ENCODE peak calls at places on chromosome X, in nine cellular contexts. S is pons, Q is fibroblast of the conjunctiva, Y is prostate gland, C is iris pigment epithelial cell, K is NCI-H2081, O is aorta, Z is left lobe of liver, R is adipocyte. E is an unnamed sample.

GRCh38 chrX:11953615-11954014 is 184.7 kb upstream of the FRMPD4 start:
- DNase-seq in S (no peak), Q (peak; percentile 13), Y (no peak), C (peak; percentile 95), K (no peak), O (no peak), Z (no peak), R (peak; percentile 21), E (no peak)

GRCh38 chrX:29617725-29618124 is 597.6 kb upstream of the MAGEB2 start:
- DNase-seq in S (peak; percentile 20), Q (no peak), Y (no peak), C (peak; percentile 1), K (peak; percentile 1), O (no peak), Z (no peak), R (no peak), E (no peak)

GRCh38 chrX:48966796-48967579 is 4.7 kb downstream of the KCND1 start:
- DNase-seq in S (no peak), Q (no peak), Y (no peak), C (peak; percentile 47), K (no peak), O (no peak), Z (no peak), R (peak; percentile 17), E (no peak)

GRCh38 chrX:44071847-44072545 is 98.8 kb upstream of the NDP start:
- DNase-seq in S (no peak), Q (no peak), Y (no peak), C (peak; percentile 83), K (no peak), O (no peak), Z (no peak), R (peak; percentile 28), E (no peak)

GRCh38 chrX:19785647-19786046 is 101.8 kb downstream of the SH3KBP1 start:
- DNase-seq in S (no peak), Q (no peak), Y (no peak), C (no peak), K (no peak), O (no peak), Z (no peak), R (no peak), E (no peak)

GRCh38 chrX:110965409-110965808 is 130.6 kb upstream of the PAK3 start:
- DNase-seq in S (no peak), Q (no peak), Y (no peak), C (no peak), K (no peak), O (no peak), Z (no peak), R (no peak), E (no peak)

GRCh38 chrX:108945883-108946523 is 209.6 kb upstream of the IRS4 start:
- DNase-seq in S (no peak), Q (no peak), Y (no peak), C (no peak), K (no peak), O (no peak), Z (no peak), R (no peak), E (no peak)

GRCh38 chrX:106144755-106145639 is 23.1 kb upstream of the PWWP3B start:
- DNase-seq in S (no peak), Q (no peak), Y (no peak), C (no peak), K (no peak), O (no peak), Z (peak; percentile 70), R (no peak), E (no peak)

GRCh38 chrX:16695079-16695676 is 17.3 kb downstream of the CTPS2 start:
- DNase-seq in S (peak; percentile 20), Q (peak; percentile 31), Y (peak; percentile 32), C (peak; percentile 61), K (peak; percentile 34), O (peak; percentile 84), Z (peak; percentile 60), R (peak; percentile 79), E (peak; percentile 55)

GRCh38 chrX:69095260-69095659 is 70.0 kb downstream of the PJA1 start:
- DNase-seq in S (no peak), Q (no peak), Y (no peak), C (no peak), K (no peak), O (no peak), Z (no peak), R (no peak), E (no peak)

GRCh38 chrX:73478961-73479360 is 32.1 kb downstream of the CDX4 start:
- DNase-seq in S (no peak), Q (no peak), Y (no peak), C (no peak), K (no peak), O (no peak), Z (no peak), R (peak; percentile 1), E (no peak)

GRCh38 chrX:118780915-118781314 is 42.7 kb upstream of the ZCCHC12 start:
- DNase-seq in S (no peak), Q (no peak), Y (no peak), C (peak; percentile 11), K (no peak), O (no peak), Z (no peak), R (peak; percentile 5), E (no peak)

GRCh38 chrX:72003811-72004750 is 93.4 kb downstream of the NHSL2 start:
- DNase-seq in S (no peak), Q (no peak), Y (no peak), C (peak; percentile 41), K (no peak), O (peak; percentile 84), Z (no peak), R (peak; percentile 52), E (peak; percentile 45)

GRCh38 chrX:54808109-54808604 is 612 bp downstream of the MAGED2 start:
- DNase-seq in S (peak; percentile 57), Q (no peak), Y (peak; percentile 53), C (no peak), K (peak; percentile 47), O (peak; percentile 89), Z (peak; percentile 49), R (peak; percentile 73), E (peak; percentile 58)

GRCh38 chrX:53282313-53282712 is 929 bp upstream of the IQSEC2 start:
- DNase-seq in S (no peak), Q (no peak), Y (no peak), C (no peak), K (no peak), O (no peak), Z (no peak), R (peak; percentile 10), E (no peak)

GRCh38 chrX:132216806-132217202 is 2.4 kb downstream of the RAP2C start:
- DNase-seq in S (no peak), Q (no peak), Y (no peak), C (peak; percentile 58), K (no peak), O (no peak), Z (no peak), R (peak; percentile 48), E (peak; percentile 44)

GRCh38 chrX:26918633-26919032 is 544.5 kb downstream of the PPP4R3C start:
- DNase-seq in S (peak; percentile 8), Q (no peak), Y (no peak), C (peak; percentile 49), K (peak; percentile 68), O (peak; percentile 46), Z (no peak), R (no peak), E (peak; percentile 31)

GRCh38 chrX:110853610-110854009 is 58.0 kb upstream of the CHRDL1 start:
- DNase-seq in S (peak; percentile 19), Q (no peak), Y (peak; percentile 20), C (peak; percentile 9), K (peak; percentile 91), O (no peak), Z (peak; percentile 39), R (peak; percentile 27), E (no peak)

GRCh38 chrX:2488621-2489285 is 12.0 kb downstream of the DHRSX start:
- DNase-seq in S (no peak), Q (no peak), Y (no peak), C (no peak), K (no peak), O (no peak), Z (no peak), R (no peak), E (no peak)

GRCh38 chrX:7077241-7077909 is 70.1 kb upstream of the STS start:
- DNase-seq in S (no peak), Q (no peak), Y (no peak), C (no peak), K (no peak), O (no peak), Z (no peak), R (no peak), E (no peak)

GRCh38 chrX:110359273-110359672 is 625 bp downstream of the RTL9 start:
- DNase-seq in S (peak; percentile 77), Q (no peak), Y (no peak), C (no peak), K (no peak), O (no peak), Z (no peak), R (no peak), E (no peak)

GRCh38 chrX:104113237-104113965 is 1.1 kb downstream of the ZCCHC18 start:
- DNase-seq in S (peak; percentile 46), Q (no peak), Y (peak; percentile 33), C (peak; percentile 39), K (peak; percentile 80), O (peak; percentile 79), Z (peak; percentile 43), R (peak; percentile 65), E (peak; percentile 52)

GRCh38 chrX:114344756-114345155 is 239.1 kb upstream of the HTR2C start:
- DNase-seq in S (peak; percentile 20), Q (peak; percentile 53), Y (no peak), C (peak; percentile 41), K (peak; percentile 60), O (no peak), Z (no peak), R (peak; percentile 69), E (peak; percentile 14)

GRCh38 chrX:49155243-49155899 is 7.2 kb upstream of the MAGIX start:
- DNase-seq in S (peak; percentile 44), Q (no peak), Y (peak; percentile 36), C (peak; percentile 78), K (no peak), O (peak; percentile 53), Z (no peak), R (peak; percentile 42), E (peak; percentile 59)

GRCh38 chrX:150486011-150486410 is 82.4 kb upstream of the MTM1 start:
- DNase-seq in S (peak; percentile 73), Q (peak; percentile 43), Y (peak; percentile 38), C (peak; percentile 55), K (no peak), O (no peak), Z (peak; percentile 55), R (peak; percentile 66), E (peak; percentile 44)

GRCh38 chrX:47247206-47247998 is 14.6 kb downstream of the USP11 start:
- DNase-seq in S (no peak), Q (no peak), Y (no peak), C (peak; percentile 42), K (no peak), O (no peak), Z (no peak), R (peak; percentile 22), E (no peak)

GRCh38 chrX:40262641-40263560 is 165.1 kb upstream of the BCOR start:
- DNase-seq in S (no peak), Q (no peak), Y (no peak), C (peak; percentile 53), K (no peak), O (no peak), Z (no peak), R (peak; percentile 48), E (peak; percentile 22)

GRCh38 chrX:130699618-130700017 is 203.4 kb downstream of the ENOX2 start:
- DNase-seq in S (no peak), Q (no peak), Y (no peak), C (no peak), K (no peak), O (no peak), Z (no peak), R (no peak), E (no peak)

GRCh38 chrX:152913915-152914314 is 16.0 kb downstream of the ZNF185 start:
- DNase-seq in S (no peak), Q (no peak), Y (no peak), C (no peak), K (no peak), O (no peak), Z (no peak), R (no peak), E (no peak)

GRCh38 chrX:9466115-9466495 is 1.2 kb downstream of the TBL1X start:
- DNase-seq in S (no peak), Q (no peak), Y (peak; percentile 29), C (peak; percentile 31), K (peak; percentile 60), O (peak; percentile 87), Z (peak; percentile 65), R (peak; percentile 54), E (peak; percentile 23)

E was measured in endothelial cell of umbilical vein.